ENCODE peak calls at places on chromosomes 16 and 17, in nine cellular contexts. One of them, this sample, is unnamed.

GRCh38 chr16:48232459-48233040 is 11.6 kb upstream of the LONP2 start:
- DNase-seq in left ventricle myocardium inferior: no peak
- DNase-seq in MCF 10A: no peak
- DNase-seq in lung: no peak
- DNase-seq in BJ: no peak
- DNase-seq in progenitor cell of endocrine pancreas: no peak
- DNase-seq in PC-9: no peak
- DNase-seq in kidney: no peak
- DNase-seq in GM20000: no peak
- DNase-seq in this sample: no peak

GRCh38 chr16:68343137-68343536 is 32.3 kb downstream of the PRMT7 start:
- DNase-seq in progenitor cell of endocrine pancreas: no peak
- DNase-seq in left ventricle myocardium inferior: no peak
- DNase-seq in MCF 10A: no peak
- DNase-seq in GM20000: no peak
- DNase-seq in PC-9: no peak
- DNase-seq in kidney: peak
- DNase-seq in lung: no peak
- DNase-seq in BJ: no peak
- DNase-seq in this sample: no peak

GRCh38 chr16:79912592-79913310 is 312.2 kb upstream of the MAF start:
- DNase-seq in PC-9: no peak
- DNase-seq in GM20000: no peak
- DNase-seq in lung: no peak
- DNase-seq in kidney: no peak
- DNase-seq in BJ: no peak
- DNase-seq in progenitor cell of endocrine pancreas: no peak
- DNase-seq in left ventricle myocardium inferior: no peak
- DNase-seq in MCF 10A: no peak
- DNase-seq in this sample: no peak

GRCh38 chr17:28711723-28712036 is at the start of gene PROCA1:
- DNase-seq in BJ: no peak
- DNase-seq in MCF 10A: no peak
- DNase-seq in progenitor cell of endocrine pancreas: no peak
- DNase-seq in GM20000: peak
- DNase-seq in lung: no peak
- DNase-seq in left ventricle myocardium inferior: no peak
- DNase-seq in PC-9: no peak
- DNase-seq in kidney: peak
- DNase-seq in this sample: no peak

GRCh38 chr16:79176987-79177386 is 423.6 kb downstream of the MAF start:
- DNase-seq in left ventricle myocardium inferior: no peak
- DNase-seq in PC-9: no peak
- DNase-seq in BJ: no peak
- DNase-seq in kidney: no peak
- DNase-seq in progenitor cell of endocrine pancreas: no peak
- DNase-seq in lung: no peak
- DNase-seq in GM20000: no peak
- DNase-seq in MCF 10A: no peak
- DNase-seq in this sample: peak

GRCh38 chr17:78804777-78805176 is 22.7 kb upstream of the CYTH1 start:
- DNase-seq in progenitor cell of endocrine pancreas: no peak
- DNase-seq in BJ: no peak
- DNase-seq in MCF 10A: no peak
- DNase-seq in left ventricle myocardium inferior: no peak
- DNase-seq in lung: no peak
- DNase-seq in kidney: no peak
- DNase-seq in PC-9: no peak
- DNase-seq in GM20000: no peak
- DNase-seq in this sample: no peak

GRCh38 chr16:80051040-80051439 is 450.5 kb upstream of the MAF start:
- DNase-seq in left ventricle myocardium inferior: no peak
- DNase-seq in lung: no peak
- DNase-seq in kidney: no peak
- DNase-seq in PC-9: no peak
- DNase-seq in MCF 10A: no peak
- DNase-seq in GM20000: no peak
- DNase-seq in progenitor cell of endocrine pancreas: no peak
- DNase-seq in BJ: no peak
- DNase-seq in this sample: no peak

GRCh38 chr17:77343031-77343866 is 202.5 kb downstream of the SEC14L1 start:
- DNase-seq in kidney: no peak
- DNase-seq in GM20000: no peak
- DNase-seq in left ventricle myocardium inferior: no peak
- DNase-seq in progenitor cell of endocrine pancreas: no peak
- DNase-seq in MCF 10A: no peak
- DNase-seq in lung: peak
- DNase-seq in BJ: no peak
- DNase-seq in PC-9: no peak
- DNase-seq in this sample: peak

GRCh38 chr16:588889-589657 is 793 bp upstream of the RAB40C start:
- DNase-seq in left ventricle myocardium inferior: peak
- DNase-seq in PC-9: peak
- DNase-seq in BJ: peak
- DNase-seq in GM20000: peak
- DNase-seq in kidney: peak
- DNase-seq in lung: peak
- DNase-seq in MCF 10A: peak
- DNase-seq in progenitor cell of endocrine pancreas: peak
- DNase-seq in this sample: peak
- TF ChIP-seq CTCF in left ventricle myocardium inferior: no peak
- TF ChIP-seq CTCF in PC-9: no peak
- TF ChIP-seq CTCF in BJ: no peak
- TF ChIP-seq CTCF in GM20000: no peak
- TF ChIP-seq CTCF in kidney: no peak
- TF ChIP-seq CTCF in lung: no peak
- TF ChIP-seq CTCF in MCF 10A: no peak
- TF ChIP-seq CTCF in progenitor cell of endocrine pancreas: no peak
- TF ChIP-seq CTCF in this sample: no peak

GRCh38 chr16:29011851-29012250 is 27.0 kb downstream of the LAT start:
- DNase-seq in PC-9: peak
- DNase-seq in MCF 10A: no peak
- DNase-seq in lung: no peak
- DNase-seq in left ventricle myocardium inferior: no peak
- DNase-seq in kidney: no peak
- DNase-seq in BJ: no peak
- DNase-seq in progenitor cell of endocrine pancreas: no peak
- DNase-seq in GM20000: no peak
- DNase-seq in this sample: no peak

GRCh38 chr16:29009050-29009837 is 24.4 kb downstream of the LAT start:
- DNase-seq in left ventricle myocardium inferior: no peak
- DNase-seq in MCF 10A: no peak
- DNase-seq in kidney: no peak
- DNase-seq in PC-9: no peak
- DNase-seq in progenitor cell of endocrine pancreas: no peak
- DNase-seq in BJ: no peak
- DNase-seq in GM20000: no peak
- DNase-seq in lung: no peak
- DNase-seq in this sample: no peak

GRCh38 chr16:29012913-29013641 is 28.2 kb downstream of the LAT start:
- DNase-seq in lung: no peak
- DNase-seq in BJ: no peak
- DNase-seq in GM20000: no peak
- DNase-seq in progenitor cell of endocrine pancreas: no peak
- DNase-seq in kidney: no peak
- DNase-seq in left ventricle myocardium inferior: no peak
- DNase-seq in MCF 10A: no peak
- DNase-seq in PC-9: peak
- DNase-seq in this sample: no peak

GRCh38 chr16:29009838-29010166 is 24.9 kb downstream of the LAT start:
- DNase-seq in BJ: no peak
- DNase-seq in kidney: no peak
- DNase-seq in GM20000: no peak
- DNase-seq in MCF 10A: no peak
- DNase-seq in left ventricle myocardium inferior: no peak
- DNase-seq in progenitor cell of endocrine pancreas: no peak
- DNase-seq in PC-9: no peak
- DNase-seq in lung: no peak
- DNase-seq in this sample: no peak

DNA sequence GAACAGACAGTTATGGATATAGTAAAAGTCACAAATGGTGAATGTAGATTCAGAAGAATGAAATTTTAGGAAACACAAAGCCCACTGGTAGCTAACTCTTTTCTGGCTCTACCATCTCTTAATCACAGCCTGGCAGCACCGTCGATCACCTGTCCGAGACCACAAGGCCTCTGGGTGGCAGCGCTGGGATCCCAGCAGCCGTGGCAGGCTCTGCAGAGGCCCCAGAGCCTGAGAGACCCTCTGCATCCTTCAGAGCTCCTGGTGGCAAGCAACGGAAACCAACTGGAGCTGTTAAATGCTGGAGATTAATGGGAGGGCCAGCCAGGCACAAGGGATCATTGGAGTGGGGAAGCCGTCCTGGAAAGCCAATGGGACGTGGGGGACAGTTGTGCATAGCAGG is 26.3 kb downstream of the LAT start:
- DNase-seq in GM20000: no peak
- DNase-seq in BJ: no peak
- DNase-seq in PC-9: peak
- DNase-seq in left ventricle myocardium inferior: no peak
- DNase-seq in lung: no peak
- DNase-seq in progenitor cell of endocrine pancreas: no peak
- DNase-seq in MCF 10A: no peak
- DNase-seq in kidney: no peak
- DNase-seq in this sample: no peak
- TF ChIP-seq CTCF in GM20000: no peak
- TF ChIP-seq CTCF in BJ: no peak
- TF ChIP-seq CTCF in PC-9: no peak
- TF ChIP-seq CTCF in left ventricle myocardium inferior: no peak
- TF ChIP-seq CTCF in lung: no peak
- TF ChIP-seq CTCF in progenitor cell of endocrine pancreas: peak
- TF ChIP-seq CTCF in MCF 10A: no peak
- TF ChIP-seq CTCF in kidney: no peak
- TF ChIP-seq CTCF in this sample: no peak

GRCh38 chr17:8781784-8782575 is 17.2 kb downstream of the MFSD6L start:
- DNase-seq in progenitor cell of endocrine pancreas: no peak
- DNase-seq in kidney: no peak
- DNase-seq in left ventricle myocardium inferior: no peak
- DNase-seq in lung: no peak
- DNase-seq in GM20000: no peak
- DNase-seq in BJ: no peak
- DNase-seq in MCF 10A: no peak
- DNase-seq in PC-9: no peak
- DNase-seq in this sample: no peak

GRCh38 chr17:8791248-8791909 is 7.8 kb downstream of the MFSD6L start:
- DNase-seq in lung: no peak
- DNase-seq in PC-9: no peak
- DNase-seq in GM20000: no peak
- DNase-seq in left ventricle myocardium inferior: no peak
- DNase-seq in MCF 10A: no peak
- DNase-seq in BJ: no peak
- DNase-seq in progenitor cell of endocrine pancreas: no peak
- DNase-seq in kidney: no peak
- DNase-seq in this sample: no peak

GRCh38 chr17:8789743-8790142 is 9.4 kb downstream of the MFSD6L start:
- DNase-seq in kidney: no peak
- DNase-seq in BJ: no peak
- DNase-seq in left ventricle myocardium inferior: no peak
- DNase-seq in lung: no peak
- DNase-seq in MCF 10A: no peak
- DNase-seq in progenitor cell of endocrine pancreas: no peak
- DNase-seq in GM20000: no peak
- DNase-seq in PC-9: no peak
- DNase-seq in this sample: no peak

GRCh38 chr17:8788998-8789397 is 10.2 kb downstream of the MFSD6L start:
- DNase-seq in kidney: no peak
- DNase-seq in left ventricle myocardium inferior: no peak
- DNase-seq in progenitor cell of endocrine pancreas: no peak
- DNase-seq in PC-9: no peak
- DNase-seq in lung: no peak
- DNase-seq in MCF 10A: no peak
- DNase-seq in GM20000: no peak
- DNase-seq in BJ: no peak
- DNase-seq in this sample: no peak

GRCh38 chr17:8785547-8786412 is 13.4 kb downstream of the MFSD6L start:
- DNase-seq in progenitor cell of endocrine pancreas: peak
- DNase-seq in PC-9: no peak
- DNase-seq in GM20000: peak
- DNase-seq in kidney: peak
- DNase-seq in MCF 10A: peak
- DNase-seq in lung: peak
- DNase-seq in left ventricle myocardium inferior: peak
- DNase-seq in BJ: peak
- DNase-seq in this sample: peak
- TF ChIP-seq CTCF in progenitor cell of endocrine pancreas: peak
- TF ChIP-seq CTCF in PC-9: peak
- TF ChIP-seq CTCF in GM20000: peak
- TF ChIP-seq CTCF in kidney: peak
- TF ChIP-seq CTCF in MCF 10A: peak
- TF ChIP-seq CTCF in lung: peak
- TF ChIP-seq CTCF in left ventricle myocardium inferior: peak
- TF ChIP-seq CTCF in BJ: peak
- TF ChIP-seq CTCF in this sample: peak

GRCh38 chr17:82748756-82749155 is 3.1 kb upstream of the TBCD start:
- DNase-seq in lung: no peak
- DNase-seq in MCF 10A: no peak
- DNase-seq in PC-9: no peak
- DNase-seq in left ventricle myocardium inferior: no peak
- DNase-seq in progenitor cell of endocrine pancreas: no peak
- DNase-seq in BJ: no peak
- DNase-seq in GM20000: no peak
- DNase-seq in kidney: no peak
- DNase-seq in this sample: no peak

GRCh38 chr17:82752371-82753200 is 721 bp downstream of the TBCD start:
- DNase-seq in kidney: peak
- DNase-seq in MCF 10A: peak
- DNase-seq in progenitor cell of endocrine pancreas: no peak
- DNase-seq in PC-9: no peak
- DNase-seq in BJ: no peak
- DNase-seq in GM20000: peak
- DNase-seq in lung: peak
- DNase-seq in left ventricle myocardium inferior: no peak
- DNase-seq in this sample: no peak

GRCh38 chr17:82751171-82751570 is 694 bp upstream of the TBCD start:
- DNase-seq in GM20000: no peak
- DNase-seq in BJ: no peak
- DNase-seq in progenitor cell of endocrine pancreas: no peak
- DNase-seq in PC-9: no peak
- DNase-seq in kidney: peak
- DNase-seq in left ventricle myocardium inferior: peak
- DNase-seq in lung: no peak
- DNase-seq in MCF 10A: no peak
- DNase-seq in this sample: no peak

GRCh38 chr17:82751571-82752370 is at the start of gene TBCD:
- DNase-seq in PC-9: peak
- DNase-seq in lung: peak
- DNase-seq in GM20000: peak
- DNase-seq in kidney: peak
- DNase-seq in progenitor cell of endocrine pancreas: peak
- DNase-seq in MCF 10A: peak
- DNase-seq in left ventricle myocardium inferior: peak
- DNase-seq in BJ: peak
- DNase-seq in this sample: peak

DNA sequence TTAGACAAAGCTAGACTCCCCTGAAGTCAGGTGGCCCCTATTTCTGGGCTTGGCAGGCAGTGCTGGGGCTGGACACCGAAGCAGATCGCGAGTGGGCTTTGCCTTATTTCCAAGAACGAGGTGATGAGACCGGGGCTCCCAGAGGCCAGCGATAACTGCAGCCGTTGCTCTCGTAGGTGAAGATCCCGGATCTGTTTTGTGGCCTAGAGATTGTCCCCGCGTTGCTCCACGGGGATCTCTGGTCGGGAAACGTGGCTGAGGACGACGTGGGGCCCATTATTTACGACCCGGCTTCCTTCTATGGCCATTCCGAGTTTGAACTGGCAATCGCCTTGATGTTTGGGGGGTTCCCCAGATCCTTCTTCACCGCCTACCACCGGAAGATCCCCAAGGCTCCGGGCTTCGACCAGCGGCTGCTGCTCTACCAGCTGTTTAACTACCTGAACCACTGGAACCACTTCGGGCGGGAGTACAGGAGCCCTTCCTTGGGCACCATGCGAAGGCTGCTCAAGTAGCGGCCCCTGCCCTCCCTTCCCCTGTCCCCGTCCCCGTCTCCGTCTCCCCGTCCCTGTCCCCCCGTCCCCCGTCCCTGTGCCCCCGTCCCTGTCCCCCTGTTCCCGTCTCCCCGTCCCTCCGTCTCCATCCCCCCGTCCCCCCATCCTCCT is 1.5 kb upstream of the TBCD start:
- DNase-seq in MCF 10A: no peak
- DNase-seq in PC-9: no peak
- DNase-seq in lung: no peak
- DNase-seq in BJ: no peak
- DNase-seq in GM20000: no peak
- DNase-seq in progenitor cell of endocrine pancreas: no peak
- DNase-seq in left ventricle myocardium inferior: no peak
- DNase-seq in kidney: peak
- DNase-seq in this sample: no peak
- TF ChIP-seq CTCF in MCF 10A: no peak
- TF ChIP-seq CTCF in PC-9: no peak
- TF ChIP-seq CTCF in lung: no peak
- TF ChIP-seq CTCF in BJ: no peak
- TF ChIP-seq CTCF in GM20000: no peak
- TF ChIP-seq CTCF in progenitor cell of endocrine pancreas: no peak
- TF ChIP-seq CTCF in left ventricle myocardium inferior: no peak
- TF ChIP-seq CTCF in kidney: no peak
- TF ChIP-seq CTCF in this sample: no peak